ENCODE peak calls at places on chromosomes 7 and 10, in four cellular contexts. C is A549, V is HCT116, F is HL-60. W is an unnamed sample.

GRCh38 chr7:31073486-31074383 is 21.6 kb downstream of the ADCYAP1R1 start:
- DNase-seq in C (no peak), V (no peak), F (no peak), W (no peak)

GRCh38 chr10:71070741-71071140 is 141.6 kb upstream of the UNC5B start:
- DNase-seq in C (no peak), V (no peak), F (no peak), W (no peak)

GRCh38 chr7:1641661-1642260 is 28.3 kb upstream of the ELFN1 start:
- DNase-seq in C (no peak), V (no peak), F (no peak), W (no peak)

GRCh38 chr10:130570119-130570518 is 433.9 kb downstream of the GLRX3 start:
- DNase-seq in C (no peak), V (no peak), F (no peak), W (no peak)

GRCh38 chr10:114544045-114544659 is 113.9 kb downstream of the ABLIM1 start:
- DNase-seq in C (no peak), V (no peak), F (peak), W (no peak)

GRCh38 chr10:44437837-44438752 is 53.2 kb upstream of the CXCL12 start:
- DNase-seq in C (no peak), V (no peak), F (no peak), W (no peak)

GRCh38 chr7:95204618-95205017 is 119.7 kb downstream of the PON1 start:
- DNase-seq in C (no peak), V (no peak), F (no peak), W (no peak)

GRCh38 chr10:104802941-104803340 is 161.9 kb downstream of the SORCS3 start:
- DNase-seq in C (no peak), V (no peak), F (no peak), W (no peak)

GRCh38 chr7:761631-762030 is 34.5 kb upstream of the PRKAR1B start:
- DNase-seq in C (no peak), V (no peak), F (no peak), W (no peak)

GRCh38 chr10:22999942-23000341 is 72.1 kb downstream of the ARMC3 start:
- DNase-seq in C (no peak), V (no peak), F (no peak), W (no peak)

GRCh38 chr7:17325364-17325763 is 26.9 kb downstream of the AHR start:
- DNase-seq in C (no peak), V (no peak), F (no peak), W (no peak)

GRCh38 chr10:47025540-47026300 is 114.5 kb downstream of the PTPN20 start:
- DNase-seq in C (no peak), V (no peak), F (no peak), W (no peak)

GRCh38 chr7:12244129-12244528 is 33.0 kb downstream of the TMEM106B start:
- DNase-seq in C (peak), V (peak), F (peak), W (peak)

GRCh38 chr10:71547841-71548493 is 151.2 kb downstream of the CDH23 start:
- DNase-seq in C (no peak), V (no peak), F (no peak), W (no peak)

GRCh38 chr7:102024769-102025391 is 207.5 kb downstream of the CUX1 start:
- DNase-seq in C (no peak), V (no peak), F (peak), W (no peak)

GRCh38 chr7:18163091-18163490 is 135.4 kb upstream of the PRPS1L1 start:
- DNase-seq in C (no peak), V (no peak), F (no peak), W (no peak)

GRCh38 chr10:29895436-29895835 is 163.9 kb downstream of the JCAD start:
- DNase-seq in C (no peak), V (no peak), F (no peak), W (no peak)

GRCh38 chr7:28081016-28081415 is 99.6 kb downstream of the JAZF1 start:
- DNase-seq in C (no peak), V (no peak), F (peak), W (no peak)

GRCh38 chr7:1693991-1694524 is 24.0 kb downstream of the ELFN1 start:
- DNase-seq in C (no peak), V (no peak), F (no peak), W (no peak)

GRCh38 chr7:108167460-108167859 is 37.3 kb upstream of the LAMB4 start:
- DNase-seq in C (no peak), V (no peak), F (no peak), W (no peak)

GRCh38 chr10:1604246-1604645 is 133.1 kb downstream of the ADARB2 start:
- DNase-seq in C (no peak), V (no peak), F (no peak), W (no peak)

GRCh38 chr10:3783313-3783689 is 1.7 kb downstream of the KLF6 start:
- DNase-seq in C (no peak), V (no peak), F (peak), W (no peak)

GRCh38 chr7:12540850-12541249 is 29.7 kb upstream of the SCIN start:
- DNase-seq in C (no peak), V (no peak), F (no peak), W (no peak)

GRCh38 chr7:106883627-106884026 is 18.5 kb downstream of the PIK3CG start:
- DNase-seq in C (no peak), V (no peak), F (no peak), W (no peak)

GRCh38 chr7:2477447-2478386 is 1.5 kb upstream of the GRIFIN start:
- DNase-seq in C (peak), V (peak), F (peak), W (no peak)

GRCh38 chr7:131320603-131321002 is 7.1 kb upstream of the MKLN1 start:
- DNase-seq in C (no peak), V (no peak), F (no peak), W (no peak)

GRCh38 chr7:29854257-29854938 is 48.1 kb downstream of the WIPF3 start:
- DNase-seq in C (no peak), V (no peak), F (no peak), W (no peak)

GRCh38 chr10:70430489-70431445 is 10.7 kb downstream of the NODAL start:
- DNase-seq in C (no peak), V (no peak), F (no peak), W (no peak)

GRCh38 chr7:100891555-100891954 is 2.0 kb upstream of the UFSP1 start:
- DNase-seq in C (no peak), V (no peak), F (no peak), W (no peak)

GRCh38 chr10:52213511-52213831 is 100.6 kb upstream of the DKK1 start:
- DNase-seq in C (no peak), V (no peak), F (no peak), W (no peak)

GRCh38 chr10:31754803-31755624 is 173.6 kb downstream of the ARHGAP12 start:
- DNase-seq in C (no peak), V (no peak), F (no peak), W (no peak)

GRCh38 chr10:63414481-63415260 is 51.1 kb downstream of the JMJD1C start:
- DNase-seq in C (no peak), V (no peak), F (no peak), W (no peak)

GRCh38 chr7:82017334-82017943 is 247.6 kb upstream of the HGF start:
- DNase-seq in C (peak), V (peak), F (no peak), W (peak)

GRCh38 chr7:88127637-88128290 is 92.1 kb downstream of the SRI start:
- DNase-seq in C (no peak), V (no peak), F (no peak), W (no peak)

GRCh38 chr10:124825702-124826101 is 24.1 kb downstream of the ABRAXAS2 start:
- DNase-seq in C (no peak), V (no peak), F (no peak), W (no peak)

GRCh38 chr10:123429631-123430257 is 236.4 kb upstream of the GPR26 start:
- DNase-seq in C (no peak), V (no peak), F (no peak), W (no peak)

GRCh38 chr7:79035858-79036257 is 417.6 kb downstream of the MAGI2 start:
- DNase-seq in C (no peak), V (no peak), F (no peak), W (no peak)

DNA sequence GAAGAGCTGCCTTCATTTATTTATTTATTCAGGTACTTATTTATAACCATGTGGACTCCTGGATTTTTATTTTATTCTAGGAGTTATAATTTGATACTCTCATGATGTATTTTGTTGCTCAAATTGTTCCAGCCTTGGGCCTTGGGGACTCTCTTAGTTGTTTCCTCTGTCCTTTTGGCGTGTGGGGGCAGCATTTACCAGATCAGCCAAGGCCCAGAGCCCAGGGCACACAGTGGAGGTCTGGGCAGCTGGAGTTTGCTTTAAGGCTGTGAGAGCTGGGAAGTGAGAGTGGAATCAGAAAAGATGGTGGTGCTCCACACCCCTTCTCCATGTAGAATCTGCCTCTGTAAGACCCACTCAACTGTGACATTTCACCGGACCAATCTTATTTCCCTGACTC is 398.9 kb downstream of the RPS24 start:
- DNase-seq in C (no peak), V (no peak), F (no peak), W (no peak)
- TF ChIP-seq CTCF in C (no peak), V (no peak), F (no peak), W (no peak)

DNA sequence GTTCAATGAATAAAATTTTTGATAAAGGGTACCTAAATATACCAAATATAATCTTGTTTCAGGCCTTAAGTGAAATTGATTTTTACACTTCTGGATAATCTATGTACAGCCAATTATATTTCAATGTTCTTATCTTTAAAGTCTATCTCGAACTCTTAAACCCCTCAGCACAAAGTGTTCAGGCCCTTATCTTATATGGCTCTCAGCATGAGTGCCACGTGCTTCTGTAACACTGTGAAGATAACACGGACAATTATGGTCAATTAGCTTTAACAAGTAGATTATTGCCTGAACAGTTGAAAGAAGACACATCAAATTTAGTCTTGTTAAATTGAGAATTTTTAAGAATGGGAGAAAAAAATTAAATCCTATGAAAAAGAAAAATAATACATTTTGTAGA is 40.4 kb upstream of the DMTF1 start:
- DNase-seq in C (no peak), V (no peak), F (no peak), W (no peak)
- H3K27ac ChIP-seq in C (no peak), V (no peak), F (no peak), W (no peak)

GRCh38 chr10:106175760-106176377 is 988.6 kb downstream of the SORCS1 start:
- DNase-seq in C (no peak), V (no peak), F (no peak), W (peak)
- TF ChIP-seq CTCF in C (peak), V (peak), F (no peak), W (peak)

GRCh38 chr7:43248961-43249807 is 136.7 kb downstream of the HECW1 start:
- DNase-seq in C (peak), V (peak), F (no peak), W (no peak)
- H3K27ac ChIP-seq in C (peak), V (peak), F (no peak), W (peak)

DNA sequence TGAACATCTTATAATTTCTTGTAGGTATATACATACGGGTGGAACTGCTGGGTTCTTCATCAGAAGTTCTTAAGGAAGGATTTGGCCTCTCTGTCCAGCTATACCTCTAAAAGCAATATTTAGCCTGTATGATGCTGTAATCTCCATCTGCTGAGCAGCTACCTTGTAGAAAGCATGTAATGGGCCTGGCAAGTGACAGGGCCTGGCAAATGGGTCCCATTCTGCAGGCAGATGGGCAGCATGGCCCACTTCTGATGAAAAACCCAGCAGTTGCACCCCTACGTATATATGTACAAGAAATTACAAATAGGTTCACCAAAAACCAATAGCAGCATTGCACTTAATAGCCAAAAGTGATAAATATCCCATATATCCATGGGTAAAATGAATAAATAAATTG is 9.0 kb downstream of the PLPP4 start:
- DNase-seq in C (no peak), V (no peak), F (peak), W (no peak)
- TF ChIP-seq CTCF in C (no peak), V (no peak), F (no peak), W (no peak)

DNA sequence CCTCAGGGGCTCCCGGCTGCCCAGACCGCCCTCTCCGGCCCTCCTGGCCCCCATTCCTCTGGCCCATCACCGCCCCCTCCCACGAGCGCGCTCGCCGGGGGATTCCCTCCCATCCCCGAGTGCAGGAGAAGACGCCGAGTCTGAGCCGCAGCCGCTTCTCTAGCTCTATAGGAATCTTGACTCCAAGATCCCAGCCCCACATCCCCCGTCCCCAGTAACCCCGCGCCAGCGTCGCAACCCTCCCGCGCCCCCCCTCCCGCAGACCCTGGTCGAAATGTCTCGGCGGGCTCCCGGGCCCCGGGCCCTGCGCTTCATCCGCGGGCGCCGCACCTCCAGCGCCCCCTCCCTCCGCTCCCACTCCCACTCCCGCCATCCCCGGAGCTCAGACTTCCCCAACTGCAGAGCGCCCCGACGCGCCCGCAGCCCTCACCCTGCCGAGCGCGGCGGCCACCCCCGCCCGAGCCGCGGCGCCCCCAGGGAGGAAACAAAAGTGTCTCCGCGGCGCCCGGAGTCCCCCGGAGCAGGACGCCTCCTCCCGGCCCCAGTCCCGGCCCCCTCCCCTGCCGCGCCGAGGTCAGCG is 517 bp downstream of the ELMO1 start:
- DNase-seq in C (peak), V (no peak), F (peak), W (no peak)
- H3K27ac ChIP-seq in C (peak), V (no peak), F (peak), W (no peak)

GRCh38 chr7:92798517-92799249 is 37.7 kb downstream of the CDK6 start:
- DNase-seq in C (no peak), V (no peak), F (no peak), W (no peak)

GRCh38 chr7:92794846-92795245 is 41.5 kb downstream of the CDK6 start:
- DNase-seq in C (no peak), V (no peak), F (no peak), W (no peak)

GRCh38 chr7:92799446-92800211 is 36.7 kb downstream of the CDK6 start:
- DNase-seq in C (no peak), V (no peak), F (no peak), W (no peak)

GRCh38 chr7:92797284-92797683 is 39.1 kb downstream of the CDK6 start:
- DNase-seq in C (no peak), V (no peak), F (no peak), W (no peak)

DNA sequence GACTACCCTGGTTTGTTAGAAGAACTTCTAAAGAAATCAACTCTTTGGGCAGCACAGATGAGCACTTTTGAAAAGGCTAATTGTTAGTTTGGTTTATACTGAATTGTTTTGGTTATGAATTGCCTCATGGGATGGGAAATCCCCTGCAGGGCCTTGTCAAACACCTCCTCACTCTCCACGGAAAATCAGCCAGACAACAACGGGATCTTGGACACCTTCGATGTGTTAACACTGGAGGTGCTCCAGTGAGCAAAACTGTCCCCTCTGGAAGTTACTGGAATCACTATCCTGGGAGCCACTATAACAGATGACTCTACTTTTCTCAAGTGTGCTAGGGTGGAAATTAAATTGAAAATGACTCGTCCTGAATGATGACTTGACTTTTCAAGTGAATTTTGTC is 38.7 kb downstream of the CDK6 start:
- DNase-seq in C (no peak), V (no peak), F (no peak), W (no peak)
- TF ChIP-seq CTCF in C (no peak), V (peak), F (no peak), W (no peak)

GRCh38 chr10:46020871-46021553 is 9.4 kb downstream of the NCOA4 start:
- DNase-seq in C (no peak), V (no peak), F (peak), W (no peak)
- H3K27ac ChIP-seq in C (no peak), V (no peak), F (peak), W (no peak)